ENCODE peak calls at places on chromosome 12, in five cellular contexts. Y, F, W, D and G are unnamed samples.

GRCh38 chr12:92144631-92145480 is 790 bp downstream of the BTG1 start:
- DNase-seq in F (peak), W (peak), D (peak), Y (peak), G (no peak)

GRCh38 chr12:120043421-120043820 is 54.4 kb downstream of the BICDL1 start:
- DNase-seq in D (no peak), F (no peak), W (no peak), Y (no peak), G (no peak)

GRCh38 chr12:45827974-45828373 is 98.5 kb downstream of the ARID2 start:
- DNase-seq in W (no peak), D (no peak), F (no peak), Y (no peak), G (no peak)

GRCh38 chr12:50241178-50241577 is 42.1 kb downstream of the LIMA1 start:
- DNase-seq in Y (no peak), D (no peak), W (no peak), F (peak), G (no peak)

GRCh38 chr12:13024151-13024946 is 19.8 kb upstream of the FAM234B start:
- DNase-seq in F (peak), W (peak), Y (peak), D (no peak), G (peak)

GRCh38 chr12:42091769-42092168 is 52.9 kb downstream of the GXYLT1 start:
- DNase-seq in W (no peak), D (no peak), Y (no peak), F (peak), G (no peak)

GRCh38 chr12:108577458-108577857 is 15.1 kb downstream of the ISCU start:
- DNase-seq in F (no peak), Y (no peak), D (no peak), W (no peak), G (no peak)

GRCh38 chr12:26046203-26046602 is 78.6 kb downstream of the BHLHE41 start:
- DNase-seq in W (no peak), D (no peak), Y (no peak), F (no peak), G (no peak)

GRCh38 chr12:76636141-76636692 is 76.6 kb upstream of the OSBPL8 start:
- DNase-seq in F (peak), Y (peak), W (no peak), D (no peak), G (no peak)

GRCh38 chr12:120196363-120196762 is 1.8 kb upstream of the GCN1 start:
- DNase-seq in D (no peak), W (no peak), F (no peak), Y (peak), G (no peak)

GRCh38 chr12:110245278-110245868 is 35.7 kb upstream of the ATP2A2 start:
- DNase-seq in W (peak), Y (peak), D (no peak), F (no peak), G (no peak)

GRCh38 chr12:89363084-89363483 is 10.8 kb upstream of the DUSP6 start:
- DNase-seq in Y (no peak), W (no peak), F (no peak), D (no peak), G (no peak)

GRCh38 chr12:13223941-13224340 is 27.4 kb downstream of the EMP1 start:
- DNase-seq in W (no peak), F (peak), Y (no peak), D (no peak), G (no peak)

GRCh38 chr12:131499160-131499863 is 211.6 kb upstream of the SFSWAP start:
- DNase-seq in F (no peak), Y (no peak), D (no peak), W (no peak), G (no peak)

GRCh38 chr12:62983594-62983993 is 48.6 kb upstream of the PPM1H start:
- DNase-seq in Y (peak), D (no peak), W (peak), F (no peak), G (no peak)

GRCh38 chr12:106239951-106240335 is 7.9 kb downstream of the CKAP4 start:
- DNase-seq in D (no peak), W (no peak), F (no peak), Y (no peak), G (no peak)

GRCh38 chr12:25829192-25829591 is 129.3 kb upstream of the RASSF8 start:
- DNase-seq in W (no peak), F (peak), D (no peak), Y (no peak), G (no peak)

GRCh38 chr12:40192704-40193255 is 32.0 kb upstream of the LRRK2 start:
- DNase-seq in D (no peak), W (no peak), F (no peak), Y (no peak), G (no peak)

GRCh38 chr12:123952037-123952436 is 20.6 kb downstream of the CCDC92 start:
- DNase-seq in Y (no peak), D (no peak), F (peak), W (no peak), G (no peak)

GRCh38 chr12:12403264-12404248 is 46.7 kb downstream of the BORCS5 start:
- DNase-seq in Y (no peak), D (no peak), F (no peak), W (no peak), G (no peak)

GRCh38 chr12:77054856-77055255 is 10.5 kb downstream of the E2F7 start:
- DNase-seq in D (no peak), Y (no peak), W (no peak), F (no peak), G (no peak)

GRCh38 chr12:19373569-19373968 is 65.7 kb upstream of the AEBP2 start:
- DNase-seq in W (no peak), D (no peak), Y (no peak), F (peak), G (no peak)